ENCODE peak calls at places on chromosome 9, in five cellular contexts. M is RCC 7860, C is EH, D is SW 1271, J is progenitor cell of endocrine pancreas. S is an unnamed sample.

GRCh38 chr9:33082538-33083326 is 6.3 kb upstream of the SMU1 start:
- DNase-seq in J (no peak), M (no peak), D (no peak), C (no peak), S (no peak)

GRCh38 chr9:38421498-38422211 is 2.6 kb downstream of the IGFBPL1 start:
- DNase-seq in J (no peak), D (no peak), C (peak; percentile 36), M (no peak), S (no peak)

GRCh38 chr9:72896439-72896838 is 56.4 kb downstream of the ALDH1A1 start:
- DNase-seq in J (no peak), D (no peak), M (no peak), C (no peak), S (no peak)

GRCh38 chr9:71249729-71250317 is 128.4 kb upstream of the TRPM3 start:
- DNase-seq in M (peak; percentile 49), C (peak; percentile 78), J (no peak), D (peak; percentile 12), S (peak; percentile 66)

GRCh38 chr9:33230756-33231691 is 8.9 kb upstream of the SPINK4 start:
- DNase-seq in D (no peak), M (peak; percentile 11), J (no peak), C (no peak), S (no peak)

GRCh38 chr9:121249563-121249962 is 18.4 kb upstream of the GSN start:
- DNase-seq in D (no peak), C (no peak), J (no peak), M (no peak), S (no peak)

GRCh38 chr9:107239474-107239873 is 43.6 kb upstream of the RAD23B start:
- DNase-seq in C (peak; percentile 57), J (no peak), M (no peak), D (no peak), S (no peak)

GRCh38 chr9:103364753-103365152 is 369.6 kb downstream of the CYLC2 start:
- DNase-seq in C (no peak), J (no peak), M (peak; percentile 91), D (peak; percentile 68), S (peak; percentile 1)

GRCh38 chr9:4519604-4520003 is 29.3 kb downstream of the SLC1A1 start:
- DNase-seq in M (no peak), D (no peak), C (no peak), J (no peak), S (no peak)

GRCh38 chr9:96868709-96869108 is 14.4 kb upstream of the ZNF782 start:
- DNase-seq in J (no peak), D (no peak), C (no peak), M (no peak), S (no peak)

GRCh38 chr9:79975471-79976316 is 403.9 kb downstream of the TLE4 start:
- DNase-seq in J (no peak), M (no peak), D (no peak), C (no peak), S (no peak)

GRCh38 chr9:99368341-99369326 is 146.6 kb downstream of the SEC61B start:
- DNase-seq in J (no peak), M (no peak), C (peak; percentile 95), D (no peak), S (peak; percentile 56)

GRCh38 chr9:77284616-77285015 is 107.3 kb downstream of the VPS13A start:
- DNase-seq in C (no peak), M (no peak), D (no peak), J (no peak), S (no peak)

GRCh38 chr9:96031366-96031824 is 155.9 kb downstream of the ERCC6L2 start:
- DNase-seq in J (no peak), M (no peak), D (no peak), C (peak; percentile 25), S (peak; percentile 40)

GRCh38 chr9:135986605-135987004 is 25.4 kb upstream of the UBAC1 start:
- DNase-seq in M (no peak), J (no peak), C (no peak), D (no peak), S (no peak)

GRCh38 chr9:122058707-122059106 is 34.4 kb downstream of the TTLL11 start:
- DNase-seq in D (no peak), C (peak; percentile 21), J (no peak), M (no peak), S (no peak)

GRCh38 chr9:86946712-86947145 is 577 bp downstream of the GAS1 start:
- DNase-seq in M (no peak), J (no peak), D (no peak), C (peak; percentile 69), S (peak; percentile 65)

GRCh38 chr9:82993856-82994605 is 68.9 kb downstream of the RASEF start:
- DNase-seq in M (no peak), J (no peak), D (no peak), C (no peak), S (no peak)

GRCh38 chr9:80498165-80498564 is 926.4 kb downstream of the TLE4 start:
- DNase-seq in M (no peak), C (no peak), D (no peak), J (no peak), S (no peak)

GRCh38 chr9:31542384-31543055 is 841.9 kb upstream of the ACO1 start:
- DNase-seq in J (no peak), D (no peak), M (no peak), C (no peak), S (no peak)

GRCh38 chr9:137298401-137298982 is 3.6 kb downstream of the NRARP start:
- DNase-seq in D (no peak), C (no peak), J (peak; percentile 14), M (no peak), S (no peak)

GRCh38 chr9:14096182-14096922 is 217.6 kb downstream of the NFIB start:
- DNase-seq in D (no peak), M (no peak), J (no peak), C (no peak), S (peak; percentile 17)

GRCh38 chr9:33346564-33346963 is 55.8 kb downstream of the AQP7 start:
- DNase-seq in J (no peak), M (no peak), C (no peak), D (no peak), S (no peak)

GRCh38 chr9:105637787-105638395 is 24.4 kb upstream of the TAL2 start:
- DNase-seq in J (no peak), D (no peak), C (no peak), M (no peak), S (no peak)

GRCh38 chr9:79687131-79687447 is 115.3 kb downstream of the TLE4 start:
- DNase-seq in M (no peak), D (no peak), C (peak; percentile 28), J (no peak), S (no peak)

GRCh38 chr9:3868012-3868411 is 342.2 kb upstream of the RFX3 start:
- DNase-seq in J (no peak), M (no peak), D (no peak), C (peak; percentile 19), S (no peak)

S was measured in EL.